ENCODE peak calls at places on chromosomes 11 and 22, in eight cellular contexts. T, W, I, H, N, U, O and A are unnamed samples.

GRCh38 chr11:10413268-10413667 is 41.8 kb upstream of the AMPD3 start:
- DNase-seq in T (peak), W (no peak), I (no peak), H (no peak), N (peak), U (no peak), O (no peak), A (no peak)

GRCh38 chr11:64000026-64000739 is 13.9 kb downstream of the OTUB1 start:
- DNase-seq in T (peak), W (peak), I (no peak), H (no peak), N (no peak), U (peak), O (peak), A (peak)

GRCh38 chr11:126163074-126163700 is 48.3 kb downstream of the RPUSD4 start:
- DNase-seq in T (peak), W (peak), I (no peak), H (no peak), N (no peak), U (no peak), O (no peak), A (no peak)

GRCh38 chr11:93524173-93524536 is 19.0 kb downstream of the SMCO4 start:
- DNase-seq in T (no peak), W (no peak), I (no peak), H (no peak), N (no peak), U (no peak), O (no peak), A (no peak)

GRCh38 chr11:126491092-126491491 is 135.6 kb downstream of the ST3GAL4 start:
- DNase-seq in T (no peak), W (no peak), I (no peak), H (peak), N (no peak), U (no peak), O (no peak), A (no peak)

GRCh38 chr11:62104816-62105610 is 18.8 kb upstream of the INCENP start:
- DNase-seq in T (peak), W (peak), I (no peak), H (no peak), N (no peak), U (no peak), O (no peak), A (no peak)

GRCh38 chr11:66264383-66264782 is 4.1 kb upstream of the RAB1B start:
- DNase-seq in T (no peak), W (no peak), I (no peak), H (peak), N (no peak), U (no peak), O (no peak), A (no peak)

GRCh38 chr11:65297026-65297667 is 17.5 kb upstream of the CDC42EP2 start:
- DNase-seq in T (no peak), W (no peak), I (no peak), H (no peak), N (no peak), U (no peak), O (no peak), A (no peak)

GRCh38 chr11:75966546-75967287 is 151.7 kb downstream of the UVRAG start:
- DNase-seq in T (peak), W (peak), I (no peak), H (no peak), N (no peak), U (no peak), O (peak), A (peak)

GRCh38 chr22:20807315-20807752 is 33.4 kb downstream of the SERPIND1 start:
- DNase-seq in T (peak), W (peak), I (no peak), H (no peak), N (no peak), U (no peak), O (no peak), A (no peak)

GRCh38 chr22:47111626-47112373 is 349.4 kb downstream of the TBC1D22A start:
- DNase-seq in T (no peak), W (no peak), I (no peak), H (peak), N (no peak), U (no peak), O (no peak), A (no peak)

GRCh38 chr11:75276696-75277095 is 36.1 kb downstream of the TPBGL start:
- DNase-seq in T (no peak), W (no peak), I (no peak), H (no peak), N (peak), U (no peak), O (no peak), A (no peak)

GRCh38 chr22:46038516-46039430 is 61.8 kb upstream of the WNT7B start:
- DNase-seq in T (no peak), W (no peak), I (no peak), H (peak), N (no peak), U (no peak), O (no peak), A (no peak)

GRCh38 chr11:111327908-111328624 is 29.7 kb downstream of the POU2AF3 start:
- DNase-seq in T (no peak), W (no peak), I (no peak), H (peak), N (no peak), U (no peak), O (no peak), A (no peak)

GRCh38 chr11:33863418-33864172 is 28.3 kb downstream of the LMO2 start:
- DNase-seq in T (no peak), W (no peak), I (no peak), H (no peak), N (no peak), U (no peak), O (no peak), A (no peak)

GRCh38 chr11:35145249-35145648 is 6.3 kb downstream of the CD44 start:
- DNase-seq in T (peak), W (peak), I (no peak), H (peak), N (peak), U (peak), O (peak), A (peak)

GRCh38 chr11:35390737-35391682 is 28.3 kb downstream of the SLC1A2 start:
- DNase-seq in T (peak), W (peak), I (no peak), H (no peak), N (no peak), U (no peak), O (peak), A (peak)

GRCh38 chr22:37242395-37242918 is 1.6 kb downstream of the RAC2 start:
- DNase-seq in T (peak), W (no peak), I (no peak), H (no peak), N (no peak), U (peak), O (peak), A (peak)

GRCh38 chr22:30923168-30923900 is 45.2 kb downstream of the MORC2 start:
- DNase-seq in T (no peak), W (no peak), I (no peak), H (no peak), N (no peak), U (no peak), O (no peak), A (no peak)

GRCh38 chr22:29907753-29908515 is 25.0 kb downstream of the MTMR3 start:
- DNase-seq in T (peak), W (peak), I (peak), H (peak), N (peak), U (no peak), O (no peak), A (no peak)

GRCh38 chr22:24796860-24797259 is 9.2 kb upstream of the SGSM1 start:
- DNase-seq in T (no peak), W (no peak), I (no peak), H (no peak), N (no peak), U (no peak), O (no peak), A (no peak)

GRCh38 chr11:94526645-94527438 is 14.6 kb downstream of the C11orf97 start:
- DNase-seq in T (no peak), W (no peak), I (no peak), H (no peak), N (no peak), U (no peak), O (no peak), A (no peak)

GRCh38 chr22:46780453-46780852 is 18.0 kb downstream of the TBC1D22A start:
- DNase-seq in T (no peak), W (peak), I (no peak), H (no peak), N (no peak), U (no peak), O (no peak), A (no peak)

GRCh38 chr22:35334010-35334409 is 34.3 kb downstream of the TOM1 start:
- DNase-seq in T (no peak), W (no peak), I (no peak), H (no peak), N (no peak), U (peak), O (peak), A (no peak)

GRCh38 chr22:38411016-38411415 is 44.0 kb downstream of the KCNJ4 start:
- DNase-seq in T (no peak), W (no peak), I (no peak), H (no peak), N (no peak), U (no peak), O (no peak), A (no peak)

GRCh38 chr11:87290304-87290922 is 252.7 kb downstream of the TMEM135 start:
- DNase-seq in T (peak), W (peak), I (peak), H (no peak), N (peak), U (no peak), O (peak), A (peak)

GRCh38 chr11:35632301-35632700 is 14.0 kb downstream of the FJX1 start:
- DNase-seq in T (peak), W (peak), I (no peak), H (no peak), N (no peak), U (no peak), O (no peak), A (no peak)

GRCh38 chr11:69499216-69499945 is 17.9 kb downstream of the LINC01488 start:
- DNase-seq in T (no peak), W (no peak), I (no peak), H (no peak), N (no peak), U (no peak), O (no peak), A (no peak)

GRCh38 chr11:67576742-67577475 is 6.7 kb upstream of the GSTP1 start:
- DNase-seq in T (no peak), W (no peak), I (no peak), H (no peak), N (no peak), U (no peak), O (no peak), A (no peak)

GRCh38 chr22:41070665-41071331 is 21.6 kb upstream of the EP300 start:
- DNase-seq in T (no peak), W (no peak), I (no peak), H (no peak), N (no peak), U (no peak), O (no peak), A (no peak)

GRCh38 chr22:43889366-43890253 is 2.2 kb downstream of the PNPLA5 start:
- DNase-seq in T (peak), W (peak), I (no peak), H (no peak), N (no peak), U (no peak), O (no peak), A (no peak)